ENCODE peak calls at places on chromosome 14, in ten cellular contexts. I is NT2/D1; P is tibial artery; N is neural progenitor cell; U is uterus; O is naive thymus-derived CD4-positive, alpha-beta T cell; J is transverse colon; C is CD4-positive, CD25-positive, alpha-beta regulatory T cell; G is CD8-positive, alpha-beta memory T cell; W is effector memory CD4-positive, alpha-beta T cell. H is an unnamed sample. For H3K9me3, the result is how much of the 10 kb centered on the place peaks cover.

GRCh38 chr14:24362241-24362960 is 5.6 kb upstream of the NFATC4 start:
- DNase-seq in U (no peak), W (no peak), G (no peak), O (no peak), N (no peak), P (no peak), C (no peak), J (no peak), I (no peak), H (no peak)

GRCh38 chr14:69664865-69665526 is 53.6 kb downstream of the SUSD6 start:
- DNase-seq in C (no peak), G (no peak), I (no peak), U (no peak), O (no peak), P (no peak), N (no peak), J (no peak), W (no peak), H (no peak)

GRCh38 chr14:52954346-52955214 is 3.7 kb upstream of the FERMT2 start:
- DNase-seq in W (no peak), J (no peak), I (no peak), C (no peak), G (no peak), N (no peak), U (no peak), O (no peak), P (no peak), H (no peak)

GRCh38 chr14:39090548-39091111 is 12.4 kb downstream of the SEC23A start:
- DNase-seq in I (no peak), J (no peak), N (no peak), P (no peak), W (no peak), O (no peak), G (no peak), C (no peak), U (no peak), H (no peak)

GRCh38 chr14:32933623-32933942 is 5.1 kb upstream of the NPAS3 start:
- DNase-seq in O (no peak), N (peak), U (no peak), I (no peak), G (no peak), C (no peak), W (no peak), J (no peak), P (no peak), H (no peak)

GRCh38 chr14:91899777-91900176 is 32.4 kb upstream of the TC2N start:
- DNase-seq in O (no peak), J (no peak), G (no peak), P (no peak), N (no peak), W (no peak), U (no peak), I (no peak), C (no peak), H (no peak)

GRCh38 chr14:105030836-105031396 is 10.0 kb upstream of the CDCA4 start:
- DNase-seq in I (no peak), W (no peak), N (no peak), O (no peak), P (no peak), U (no peak), G (no peak), J (no peak), C (no peak), H (no peak)

GRCh38 chr14:24840204-24840893 is 206.4 kb upstream of the GZMB start:
- DNase-seq in O (no peak), W (no peak), U (no peak), I (peak), N (peak), P (no peak), G (no peak), C (no peak), J (no peak), H (no peak)

GRCh38 chr14:75452900-75453816 is 25.3 kb downstream of the JDP2 start:
- DNase-seq in O (no peak), J (peak), I (peak), U (peak), P (peak), G (no peak), W (no peak), C (no peak), N (peak), H (no peak)

GRCh38 chr14:101031186-101031585 is 127.7 kb upstream of the RTL1 start:
- DNase-seq in N (no peak), C (no peak), G (no peak), U (no peak), J (no peak), P (peak), I (no peak), W (no peak), O (no peak), H (no peak)

GRCh38 chr14:101237241-101237616 is 324.1 kb upstream of the DIO3 start:
- DNase-seq in W (no peak), O (no peak), C (no peak), P (peak), J (no peak), U (no peak), I (no peak), N (no peak), G (no peak), H (no peak)

GRCh38 chr14:104683653-104684448 is 5.6 kb upstream of the INF2 start:
- DNase-seq in I (no peak), J (no peak), U (no peak), G (no peak), N (no peak), C (no peak), O (no peak), P (peak), W (no peak), H (no peak)

GRCh38 chr14:103101257-103101963 is 6.9 kb downstream of the EXOC3L4 start:
- DNase-seq in U (no peak), O (no peak), C (no peak), N (no peak), G (no peak), J (no peak), I (no peak), W (no peak), P (no peak), H (no peak)

GRCh38 chr14:59301354-59301753 is 112.9 kb downstream of the DAAM1 start:
- DNase-seq in N (no peak), J (peak), O (no peak), U (no peak), W (no peak), P (no peak), I (no peak), C (no peak), G (no peak), H (no peak)

GRCh38 chr14:100747021-100747586 is 20.4 kb downstream of the DLK1 start:
- DNase-seq in W (no peak), I (no peak), U (peak), C (no peak), O (no peak), J (no peak), P (peak), N (no peak), G (no peak), H (no peak)

GRCh38 chr14:21039059-21039422 is 3.1 kb upstream of the RNASE7 start:
- DNase-seq in U (peak), G (no peak), J (peak), I (no peak), C (no peak), N (no peak), W (no peak), P (peak), O (no peak), H (no peak)

GRCh38 chr14:89060191-89060590 is 235.7 kb downstream of the TTC8 start:
- DNase-seq in G (no peak), N (no peak), C (no peak), O (no peak), J (no peak), W (no peak), U (no peak), P (no peak), I (no peak), H (no peak)

GRCh38 chr14:33800735-33801163 is 150.1 kb downstream of the EGLN3 start:
- DNase-seq in N (no peak), W (no peak), P (no peak), G (no peak), I (no peak), U (no peak), J (no peak), O (no peak), C (no peak), H (no peak)

GRCh38 chr14:23443411-23443812 is 8.0 kb upstream of the MYH7 start:
- DNase-seq in C (no peak), W (no peak), I (no peak), U (no peak), P (peak), G (no peak), J (no peak), N (peak), O (no peak), H (no peak)

GRCh38 chr14:92287987-92288386 is 35.0 kb upstream of the SLC24A4 start:
- DNase-seq in P (no peak), U (no peak), C (no peak), I (no peak), W (no peak), G (no peak), J (peak), N (no peak), O (no peak), H (no peak)

GRCh38 chr14:79438696-79439342 is 772.5 kb downstream of the DIO2 start:
- DNase-seq in N (no peak), C (no peak), P (no peak), W (no peak), J (no peak), O (no peak), U (no peak), I (no peak), G (no peak), H (no peak)

GRCh38 chr14:20460458-20461229 is 590 bp downstream of the PIP4P1 start:
- DNase-seq in I (no peak), C (peak), O (peak), J (peak), P (peak), N (no peak), G (peak), W (peak), U (no peak), H (peak)

GRCh38 chr14:102928412-102929348 is 6.2 kb downstream of the AMN start:
- DNase-seq in N (peak), P (no peak), I (peak), J (peak), O (peak), W (peak), G (peak), C (peak), U (peak), H (peak)

GRCh38 chr14:73786942-73787759 is 64.5 kb upstream of the PTGR2 start:
- DNase-seq in N (peak), C (peak), W (peak), O (peak), G (peak), I (no peak), P (peak), U (peak), J (peak), H (peak)

GRCh38 chr14:102859911-102860310 is 62.6 kb upstream of the AMN start:
- DNase-seq in P (no peak), I (no peak), U (no peak), J (no peak), W (no peak), O (no peak), G (no peak), N (no peak), C (no peak), H (no peak)

GRCh38 chr14:31934767-31935266 is 142.3 kb upstream of the ARHGAP5 start:
- DNase-seq in O (peak), J (peak), P (no peak), I (peak), W (no peak), G (no peak), U (no peak), N (peak), C (no peak), H (no peak)

GRCh38 chr14:67485501-67486095 is 2.9 kb downstream of the TMEM229B start:
- DNase-seq in N (no peak), O (no peak), U (no peak), I (no peak), C (no peak), W (no peak), J (no peak), G (no peak), P (no peak), H (no peak)

GRCh38 chr14:56195727-56196126 is 77.5 kb downstream of the PELI2 start:
- DNase-seq in I (no peak), U (no peak), O (no peak), C (no peak), W (no peak), P (no peak), N (no peak), J (peak), G (no peak), H (no peak)

GRCh38 chr14:91303091-91303923 is 58.8 kb upstream of the GPR68 start:
- DNase-seq in J (no peak), W (no peak), G (no peak), O (no peak), I (peak), N (peak), U (no peak), P (no peak), C (peak), H (no peak)

GRCh38 chr14:21867541-21867940 is 193.9 kb upstream of the OR4E1 start:
- DNase-seq in G (no peak), O (no peak), W (no peak), I (no peak), P (no peak), U (no peak), N (no peak), J (no peak), C (no peak), H (no peak)

GRCh38 chr14:30427846-30428245 is 131.1 kb upstream of the G2E3 start:
- DNase-seq in O (no peak), J (no peak), G (no peak), N (no peak), P (no peak), C (no peak), I (no peak), U (no peak), W (no peak), H (no peak)

GRCh38 chr14:94648801-94649200 is 36.6 kb downstream of the SERPINA3 start:
- DNase-seq in O (no peak), U (no peak), P (no peak), G (no peak), C (no peak), I (no peak), N (no peak), J (no peak), W (no peak), H (no peak)

GRCh38 chr14:92798811-92799210 is 4.7 kb downstream of the GOLGA5 start:
- DNase-seq in I (no peak), O (no peak), U (no peak), N (no peak), G (no peak), C (no peak), W (no peak), P (no peak), J (no peak), H (no peak)

GRCh38 chr14:96398921-96399320 is 7.0 kb downstream of the AK7 start:
- DNase-seq in P (no peak), G (no peak), U (no peak), J (no peak), W (no peak), O (no peak), N (no peak), I (no peak), C (no peak), H (no peak)

GRCh38 chr14:45359766-45360165 is 106.8 kb upstream of the MIS18BP1 start:
- DNase-seq in J (no peak), C (no peak), O (no peak), U (no peak), N (no peak), P (no peak), I (no peak), G (no peak), W (no peak), H (no peak)

GRCh38 chr14:57420033-57420432 is 29.6 kb downstream of the NAA30 start:
- DNase-seq in P (no peak), I (no peak), W (no peak), J (no peak), N (no peak), C (no peak), G (no peak), U (no peak), O (no peak), H (no peak)

GRCh38 chr14:83779266-83779665 is 1750.7 kb upstream of the FLRT2 start:
- DNase-seq in W (no peak), N (no peak), O (no peak), G (no peak), I (no peak), C (no peak), U (no peak), P (no peak), J (no peak), H (no peak)
- H3K9me3 ChIP-seq in W (under half), N (under half), O (under half), G (under half), I (under half), C (under half), U (under half), P (under half), J (under half), H (under half)

GRCh38 chr14:76741074-76741473 is 20.2 kb upstream of the VASH1 start:
- DNase-seq in C (no peak), P (no peak), U (no peak), I (no peak), W (no peak), G (no peak), O (no peak), N (no peak), J (no peak), H (no peak)
- H3K9me3 ChIP-seq in C (under half), P (under half), U (under half), I (under half), W (under half), G (under half), O (under half), N (under half), J (under half), H (under half)

DNA sequence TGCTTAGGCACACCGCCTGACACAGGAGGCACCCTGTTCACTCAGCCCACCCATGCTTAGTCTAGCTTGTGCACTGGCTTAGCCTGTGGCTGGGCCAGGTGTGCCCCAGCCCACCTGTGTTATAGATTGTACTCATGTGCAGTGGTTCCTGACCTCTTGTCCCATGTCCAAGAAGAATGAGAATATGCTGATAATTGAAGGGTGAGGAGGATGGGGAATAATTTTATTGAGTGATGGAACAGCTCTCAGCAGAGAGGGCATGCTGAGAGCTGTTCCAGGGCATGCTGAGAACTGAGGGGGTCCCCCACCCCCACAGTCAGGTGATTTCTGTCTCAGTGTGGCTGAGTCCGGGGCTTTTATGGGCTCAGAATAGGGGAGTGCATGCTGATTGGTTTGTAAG is 395.9 kb downstream of the FUT8 start:
- DNase-seq in W (no peak), N (no peak), J (no peak), U (no peak), I (no peak), C (no peak), P (no peak), G (no peak), O (no peak), H (no peak)
- H3K9me3 ChIP-seq in W (under half), N (under half), J (under half), U (under half), I (under half), C (under half), P (under half), G (under half), O (under half), H (under half)

DNA sequence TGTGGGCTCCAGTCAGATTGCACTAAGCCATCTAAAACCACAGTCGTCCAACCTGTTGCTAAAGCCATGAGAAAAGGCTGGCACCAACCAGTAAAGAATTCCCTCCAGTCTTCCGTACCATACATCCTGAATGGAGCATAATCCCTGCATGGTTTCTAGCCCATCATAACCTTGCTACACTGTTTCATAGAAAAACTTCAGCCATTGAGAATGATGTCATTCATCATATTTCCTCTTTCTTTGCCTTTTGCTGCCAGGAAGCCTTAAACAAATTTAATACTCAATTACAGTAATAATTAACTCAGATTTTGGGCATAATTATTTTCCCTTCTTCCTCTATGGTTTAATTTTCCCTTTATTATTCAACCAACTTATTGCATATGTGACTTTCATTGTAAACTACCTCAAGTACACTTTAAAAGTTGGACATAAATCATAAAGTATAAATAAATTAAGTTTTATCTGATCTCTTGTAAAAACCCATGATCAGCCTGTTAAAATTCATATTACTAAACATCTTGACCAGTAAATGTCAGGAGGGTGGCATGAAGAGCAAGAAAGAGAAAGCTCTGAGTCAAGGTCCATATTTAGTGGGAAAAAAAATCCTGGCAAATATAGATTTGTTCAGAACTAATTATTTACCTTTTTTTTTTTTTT is 264.7 kb downstream of the ZFP36L1 start:
- DNase-seq in N (no peak), I (no peak), O (no peak), W (no peak), J (no peak), C (no peak), U (no peak), P (no peak), G (no peak), H (no peak)
- H3K9me3 ChIP-seq in N (under half), I (under half), O (under half), W (under half), J (under half), C (under half), U (under half), P (under half), G (under half), H (under half)

GRCh38 chr14:36515105-36515593 is 4.9 kb downstream of the NKX2-1 start:
- DNase-seq in I (no peak), N (no peak), U (no peak), G (no peak), J (no peak), O (no peak), W (no peak), C (no peak), P (no peak), H (no peak)
- H3K9me3 ChIP-seq in I (under half), N (under half), U (under half), G (under half), J (under half), O (under half), W (under half), C (under half), P (under half), H (under half)

GRCh38 chr14:106551265-106551664 is 1024.9 kb downstream of the TMEM121 start:
- DNase-seq in J (no peak), O (no peak), P (no peak), G (no peak), C (no peak), N (no peak), I (no peak), U (no peak), W (no peak), H (no peak)
- H3K9me3 ChIP-seq in J (under half), O (under half), P (under half), G (under half), C (under half), N (under half), I (under half), U (under half), W (under half), H (under half)

GRCh38 chr14:43003845-43004244 is 1397.2 kb downstream of the LRFN5 start:
- DNase-seq in O (no peak), G (no peak), W (no peak), I (no peak), C (no peak), P (no peak), N (peak), J (no peak), U (no peak), H (no peak)
- H3K9me3 ChIP-seq in O (under half), G (under half), W (under half), I (under half), C (under half), P (under half), N (under half), J (under half), U (under half), H (under half)